ENCODE peak calls at places on chromosome 6, in ten cellular contexts. X, D, J, R, W, I, N, U, A and E are unnamed samples.

GRCh38 chr6:98416027-98416426 is 418.3 kb upstream of the POU3F2 start:
- DNase-seq in I (no peak), X (no peak), N (no peak), D (no peak), R (no peak), J (no peak), A (no peak), W (no peak), U (no peak), E (peak)

GRCh38 chr6:131413831-131414191 is 159.2 kb upstream of the ARG1 start:
- DNase-seq in J (no peak), A (no peak), W (no peak), R (no peak), I (no peak), D (no peak), N (no peak), X (no peak), U (no peak), E (no peak)

GRCh38 chr6:159788757-159789376 is 535 bp downstream of the TCP1 start:
- DNase-seq in J (no peak), D (peak), N (peak), U (no peak), I (peak), X (peak), R (peak), W (peak), A (peak), E (no peak)

GRCh38 chr6:10522929-10523573 is 1.9 kb downstream of the GCNT2 start:
- DNase-seq in A (no peak), J (no peak), X (peak), R (no peak), D (no peak), W (no peak), U (no peak), I (no peak), N (no peak), E (no peak)

GRCh38 chr6:98272061-98272460 is 562.3 kb upstream of the POU3F2 start:
- DNase-seq in N (no peak), X (no peak), R (no peak), A (peak), U (no peak), I (no peak), W (no peak), D (no peak), J (no peak), E (no peak)

GRCh38 chr6:163334264-163334663 is 80.3 kb upstream of the QKI start:
- DNase-seq in J (no peak), D (no peak), U (no peak), W (no peak), A (peak), R (no peak), I (no peak), X (no peak), N (no peak), E (peak)

GRCh38 chr6:165615629-165616028 is 47.4 kb downstream of the PDE10A start:
- DNase-seq in X (no peak), U (no peak), A (no peak), R (peak), N (peak), D (no peak), W (no peak), I (no peak), J (no peak), E (peak)

GRCh38 chr6:101088594-101088993 is 207.5 kb upstream of the ASCC3 start:
- DNase-seq in I (no peak), J (no peak), A (no peak), U (no peak), R (no peak), W (no peak), N (no peak), D (no peak), X (no peak), E (no peak)

GRCh38 chr6:162489406-162489976 is 238.1 kb downstream of the PRKN start:
- DNase-seq in I (no peak), N (no peak), J (no peak), R (no peak), W (no peak), A (no peak), D (peak), U (no peak), X (no peak), E (no peak)

GRCh38 chr6:139754898-139755754 is 380.7 kb upstream of the CITED2 start:
- DNase-seq in I (no peak), J (no peak), R (peak), D (no peak), U (no peak), N (no peak), X (no peak), A (no peak), W (no peak), E (no peak)

GRCh38 chr6:26304213-26305096 is 60.5 kb upstream of the BTN3A2 start:
- DNase-seq in R (peak), I (no peak), X (no peak), J (peak), A (peak), U (no peak), W (peak), N (peak), D (no peak), E (no peak)

GRCh38 chr6:118565317-118565960 is 17.3 kb downstream of the PLN start:
- DNase-seq in A (no peak), I (no peak), J (peak), U (no peak), X (no peak), D (no peak), R (no peak), N (no peak), W (no peak), E (no peak)

GRCh38 chr6:65998544-65998943 is 291.5 kb upstream of the EYS start:
- DNase-seq in I (no peak), J (no peak), W (no peak), R (no peak), U (no peak), A (peak), D (no peak), N (no peak), X (no peak), E (no peak)

GRCh38 chr6:31851485-31851832 is 11.2 kb downstream of the NEU1 start:
- DNase-seq in I (no peak), A (no peak), U (no peak), W (no peak), N (peak), D (no peak), J (no peak), R (no peak), X (no peak), E (no peak)

GRCh38 chr6:110643175-110643574 is 166.8 kb upstream of the SLC22A16 start:
- DNase-seq in X (no peak), N (peak), U (no peak), W (no peak), J (no peak), D (no peak), A (no peak), R (peak), I (no peak), E (no peak)

GRCh38 chr6:41042656-41043055 is 389 bp downstream of the TSPO2 start:
- DNase-seq in U (no peak), A (no peak), D (no peak), R (no peak), I (no peak), W (no peak), N (no peak), J (no peak), X (no peak), E (no peak)

DNA sequence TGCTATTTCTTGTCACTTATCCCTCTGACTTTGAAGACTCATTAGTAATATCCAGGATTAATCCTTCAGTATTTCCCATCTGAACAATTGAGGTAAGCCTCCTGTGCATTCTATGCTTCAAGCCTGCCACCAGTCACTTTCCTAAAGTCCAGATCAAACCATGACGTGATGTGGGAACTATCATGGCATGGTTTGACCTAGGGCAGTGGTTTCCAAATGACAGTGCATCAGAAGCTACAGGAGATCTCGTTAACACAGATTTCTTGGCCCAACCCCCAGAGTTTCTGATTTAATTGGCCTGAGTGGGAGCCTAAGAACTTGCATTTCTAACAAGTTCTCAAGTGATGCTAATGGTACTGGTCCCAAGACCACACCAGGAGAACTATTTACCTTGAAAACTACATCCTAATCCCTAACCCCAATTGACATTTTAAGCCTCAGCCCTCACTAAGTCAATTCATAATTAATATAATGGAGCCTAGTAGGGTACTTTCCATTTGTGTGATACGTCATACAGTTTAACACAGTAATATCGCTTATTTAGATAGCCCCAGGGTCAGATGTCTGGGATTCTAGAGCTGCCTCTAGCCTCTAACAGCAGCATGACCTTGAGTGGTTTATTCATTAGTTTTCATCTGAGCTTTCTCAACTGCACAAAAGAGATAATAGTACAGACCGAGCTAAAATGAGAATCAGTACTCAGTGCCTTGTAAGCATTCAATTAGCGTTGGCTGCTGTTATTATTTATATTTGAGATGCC is 907.6 kb downstream of the TFAP2A start:
- DNase-seq in R (no peak), N (no peak), D (no peak), J (no peak), X (no peak), U (no peak), W (no peak), I (no peak), A (no peak), E (no peak)
- H3K27ac ChIP-seq in R (no peak), N (no peak), D (no peak), J (no peak), X (no peak), U (no peak), W (no peak), I (no peak), A (no peak), E (no peak)

GRCh38 chr6:24897186-24897585 is 38.6 kb downstream of the RIPOR2 start:
- DNase-seq in R (no peak), U (no peak), W (no peak), A (no peak), X (no peak), N (no peak), I (no peak), J (no peak), D (no peak), E (no peak)
- H3K27ac ChIP-seq in R (no peak), U (no peak), W (no peak), A (no peak), X (no peak), N (no peak), I (no peak), J (no peak), D (no peak), E (no peak)

GRCh38 chr6:1613631-1614447 is 4.1 kb downstream of the FOXC1 start:
- DNase-seq in J (no peak), U (no peak), A (peak), X (no peak), R (peak), I (no peak), D (no peak), W (peak), N (no peak), E (no peak)
- H3K27ac ChIP-seq in J (no peak), U (peak), A (peak), X (no peak), R (no peak), I (peak), D (no peak), W (no peak), N (peak), E (no peak)

GRCh38 chr6:154916857-154917256 is 78.3 kb upstream of the TIAM2 start:
- DNase-seq in U (no peak), N (no peak), R (no peak), I (no peak), D (no peak), W (no peak), X (no peak), A (no peak), J (no peak), E (no peak)
- H3K27ac ChIP-seq in U (no peak), N (no peak), R (no peak), I (no peak), D (no peak), W (no peak), X (no peak), A (no peak), J (no peak), E (no peak)

DNA sequence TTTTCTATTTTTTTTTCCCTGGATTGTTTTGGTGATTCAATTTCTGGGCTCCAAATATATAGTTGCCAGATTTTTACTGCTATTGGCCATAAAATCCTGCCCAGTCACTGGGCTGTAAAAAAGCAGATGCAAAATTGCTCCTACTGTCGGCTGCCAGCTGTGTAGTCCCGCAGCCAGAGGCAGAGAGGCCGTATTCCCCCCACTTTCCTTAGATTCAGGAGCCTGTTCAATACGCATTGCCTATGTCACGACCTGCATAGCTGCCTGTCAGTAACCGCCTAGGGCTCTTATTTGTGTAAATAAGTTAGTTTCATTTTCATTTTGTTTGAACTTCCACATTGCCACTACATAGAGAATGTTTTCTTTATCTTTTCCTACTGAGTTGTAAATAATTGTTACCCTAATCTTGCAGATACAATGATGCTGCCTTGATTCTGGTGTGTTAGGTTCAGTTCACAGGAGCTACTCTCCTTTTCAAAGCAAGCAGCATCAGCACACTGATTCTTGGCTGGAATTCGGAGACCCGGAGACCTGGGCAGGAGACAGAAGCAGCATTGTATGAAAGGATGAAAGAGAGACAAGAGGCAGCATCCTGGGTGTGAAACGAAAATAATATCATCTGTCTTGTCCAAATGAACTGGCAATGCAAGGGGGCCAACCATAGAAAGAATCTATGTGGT is 46.0 kb upstream of the UST start:
- DNase-seq in U (no peak), J (no peak), N (peak), I (no peak), D (no peak), W (no peak), X (no peak), A (peak), R (peak), E (no peak)
- H3K27ac ChIP-seq in U (peak), J (no peak), N (peak), I (peak), D (peak), W (no peak), X (peak), A (peak), R (no peak), E (peak)